ENCODE peak calls at places on chromosomes 12 and 14, in ten cellular contexts. B is cardiac muscle cell; U is heart left ventricle; D is esophagus squamous epithelium; I is PC-3; P is spleen; H is astrocyte; Y is Karpas-422; G is CD4-positive, alpha-beta T cell; V is psoas muscle. M is an unnamed sample.

GRCh38 chr12:77841467-77842054 is 10.9 kb downstream of the NAV3 start:
- DNase-seq in I (peak; percentile 19), B (peak; percentile 50), G (no peak), P (no peak), H (no peak), U (no peak), D (no peak), Y (no peak), V (no peak), M (peak; percentile 25)

GRCh38 chr14:79044894-79045624 is 874.9 kb downstream of the NRXN3 start:
- DNase-seq in D (no peak), P (no peak), I (peak; percentile 97), V (no peak), G (no peak), H (peak; percentile 91), U (no peak), Y (no peak), B (peak; percentile 6), M (peak; percentile 17)

GRCh38 chr14:102201369-102201748 is 61.7 kb downstream of the WDR20 start:
- DNase-seq in G (no peak), U (no peak), I (no peak), Y (no peak), P (no peak), D (no peak), V (no peak), B (no peak), H (no peak), M (no peak)

GRCh38 chr14:34359423-34360120 is 102.5 kb downstream of the SPTSSA start:
- DNase-seq in V (no peak), P (no peak), U (no peak), D (no peak), Y (no peak), G (no peak), I (peak; percentile 41), H (no peak), B (no peak), M (no peak)

GRCh38 chr14:24088095-24088494 is 6.0 kb upstream of the PCK2 start:
- DNase-seq in H (no peak), P (peak; percentile 48), I (no peak), D (no peak), G (no peak), B (no peak), U (no peak), Y (no peak), V (no peak), M (no peak)

GRCh38 chr12:34291001-34291400 is 268.7 kb downstream of the ALG10 start:
- DNase-seq in D (no peak), G (no peak), Y (no peak), B (no peak), U (peak; percentile 35), I (no peak), V (no peak), P (peak; percentile 34), H (no peak), M (peak; percentile 0)

GRCh38 chr14:96961895-96962294 is 164.7 kb downstream of the VRK1 start:
- DNase-seq in Y (no peak), V (no peak), G (no peak), I (no peak), U (no peak), B (no peak), D (no peak), P (no peak), H (no peak), M (no peak)

GRCh38 chr14:67167420-67168109 is 21.7 kb upstream of the GARIN2 start:
- DNase-seq in B (peak; percentile 19), U (no peak), Y (no peak), D (no peak), H (peak; percentile 37), I (peak; percentile 72), G (no peak), P (no peak), V (no peak), M (no peak)

GRCh38 chr14:68787235-68787727 is 5.6 kb downstream of the ZFP36L1 start:
- DNase-seq in G (no peak), V (no peak), I (no peak), H (peak; percentile 45), Y (no peak), D (no peak), P (peak; percentile 82), U (no peak), B (peak; percentile 66), M (no peak)

GRCh38 chr12:76075448-76075847 is 9.0 kb downstream of the NAP1L1 start:
- DNase-seq in Y (no peak), I (no peak), P (no peak), H (no peak), D (no peak), U (no peak), V (no peak), G (no peak), B (no peak), M (no peak)

GRCh38 chr12:76078748-76079147 is 5.7 kb downstream of the NAP1L1 start:
- DNase-seq in U (no peak), G (no peak), V (no peak), Y (no peak), I (no peak), H (no peak), P (no peak), B (no peak), D (no peak), M (no peak)

GRCh38 chr12:76073561-76073960 is 10.9 kb downstream of the NAP1L1 start:
- DNase-seq in V (no peak), U (no peak), G (no peak), I (no peak), B (no peak), H (no peak), D (no peak), P (no peak), Y (no peak), M (no peak)

GRCh38 chr12:76072568-76072967 is 11.9 kb downstream of the NAP1L1 start:
- DNase-seq in I (no peak), P (no peak), H (no peak), D (no peak), U (no peak), V (no peak), Y (no peak), G (no peak), B (no peak), M (no peak)

GRCh38 chr12:76074701-76075336 is 9.7 kb downstream of the NAP1L1 start:
- DNase-seq in V (no peak), G (no peak), H (no peak), Y (no peak), I (no peak), B (no peak), U (no peak), P (no peak), D (no peak), M (no peak)
- H3K27ac ChIP-seq in V (no peak overlapping the region), G (no peak overlapping the region), H (no peak overlapping the region), Y (no peak overlapping the region), I (no peak overlapping the region), B (peak overlapping the region; percentile 78), U (no peak overlapping the region), P (no peak overlapping the region), D (no peak overlapping the region), M (no peak overlapping the region)

GRCh38 chr12:114392909-114393308 is 13.0 kb downstream of the TBX5 start:
- DNase-seq in H (no peak), P (no peak), U (no peak), V (no peak), I (no peak), B (no peak), D (no peak), Y (no peak), G (no peak), M (no peak)

GRCh38 chr12:114391088-114391487 is 14.9 kb downstream of the TBX5 start:
- DNase-seq in B (no peak), H (peak; percentile 27), Y (no peak), D (no peak), G (no peak), I (no peak), P (no peak), V (no peak), U (no peak), M (no peak)

GRCh38 chr12:114396153-114396868 is 9.6 kb downstream of the TBX5 start:
- DNase-seq in G (no peak), V (no peak), I (no peak), D (no peak), H (no peak), U (no peak), B (no peak), Y (no peak), P (no peak), M (no peak)

GRCh38 chr12:114395755-114396152 is 10.2 kb downstream of the TBX5 start:
- DNase-seq in U (no peak), Y (no peak), B (peak; percentile 54), I (no peak), H (no peak), G (no peak), P (no peak), V (no peak), D (no peak), M (no peak)

GRCh38 chr12:114393569-114393968 is 12.4 kb downstream of the TBX5 start:
- DNase-seq in I (no peak), H (no peak), P (no peak), G (no peak), V (no peak), B (no peak), Y (no peak), D (no peak), U (no peak), M (no peak)
- H3K27me3 ChIP-seq in I (peaks cover 88% of the 10 kb centered on the region), H (peaks cover 52% of the 10 kb centered on the region), P (peaks cover 30% of the 10 kb centered on the region), G (peaks cover 66% of the 10 kb centered on the region), V (peaks cover 15% of the 10 kb centered on the region), B (peaks cover 43% of the 10 kb centered on the region), Y (no peaks in the 10 kb centered on the region), D (no peaks in the 10 kb centered on the region), U (no peaks in the 10 kb centered on the region), M (peaks cover 20% of the 10 kb centered on the region)

DNA sequence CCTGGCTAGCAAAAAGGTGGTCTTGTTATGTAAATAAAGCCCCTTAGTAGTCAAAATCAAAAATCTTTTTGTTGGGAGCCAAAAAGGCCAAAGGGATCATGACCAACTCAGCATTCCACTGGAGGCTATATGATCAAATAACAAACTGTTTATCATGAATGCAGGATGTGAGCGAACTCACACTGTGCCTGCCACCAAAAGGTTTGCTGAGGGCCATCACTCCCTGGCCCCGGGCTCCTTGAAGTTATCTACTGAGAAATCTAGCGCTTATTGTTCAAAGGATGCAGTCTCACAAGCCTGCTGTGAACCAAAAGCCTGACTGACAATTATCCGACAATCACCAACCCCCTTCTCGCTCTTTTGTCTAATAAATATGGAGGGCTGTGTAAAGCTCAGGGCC is 107.2 kb upstream of the DDHD1 start:
- DNase-seq in H (no peak), P (no peak), B (no peak), D (no peak), I (no peak), G (no peak), U (no peak), V (no peak), Y (no peak), M (no peak)
- H3K9me3 ChIP-seq in H (no peaks in the 10 kb centered on the region), P (peaks cover 26% of the 10 kb centered on the region), B (no peaks in the 10 kb centered on the region), D (no peaks in the 10 kb centered on the region), I (no peaks in the 10 kb centered on the region), G (peaks cover 6% of the 10 kb centered on the region), U (peaks cover 29% of the 10 kb centered on the region), V (peaks cover 6% of the 10 kb centered on the region), Y (no peaks in the 10 kb centered on the region), M (peaks cover 10% of the 10 kb centered on the region)

GRCh38 chr12:124699878-124700277 is 132.5 kb upstream of the NCOR2 start:
- DNase-seq in H (no peak), I (no peak), G (no peak), U (no peak), V (no peak), Y (no peak), D (no peak), B (no peak), P (no peak), M (no peak)
- H3K27ac ChIP-seq in H (no peak overlapping the region), I (no peak overlapping the region), G (no peak overlapping the region), U (peak overlapping the region; percentile 69), V (no peak overlapping the region), Y (no peak overlapping the region), D (peak overlapping the region; percentile 52), B (no peak overlapping the region), P (no peak overlapping the region), M (no peak overlapping the region)